ENCODE peak calls at places on chromosome 2, in four cellular contexts. W, O, L and Z are unnamed samples.

GRCh38 chr2:158969717-158970521 is 1.5 kb downstream of the TANC1 start:
- DNase-seq in W (no peak), O (no peak), L (peak; percentile 51), Z (no peak)

GRCh38 chr2:33267745-33268144 is 208.7 kb upstream of the RASGRP3 start:
- DNase-seq in W (no peak), O (no peak), L (no peak), Z (no peak)

GRCh38 chr2:11406492-11407381 is 59.2 kb downstream of the E2F6 start:
- DNase-seq in W (no peak), O (no peak), L (peak; percentile 40), Z (no peak)

GRCh38 chr2:100246163-100247145 is 75.8 kb downstream of the LONRF2 start:
- DNase-seq in W (no peak), O (peak; percentile 27), L (no peak), Z (no peak)

GRCh38 chr2:108459441-108459840 is 10.4 kb downstream of the GCC2 start:
- DNase-seq in W (no peak), O (no peak), L (no peak), Z (no peak)

GRCh38 chr2:240351088-240351741 is 84.2 kb upstream of the GPC1 start:
- DNase-seq in W (no peak), O (no peak), L (no peak), Z (no peak)

GRCh38 chr2:157443795-157444642 is at the start of gene CYTIP:
- DNase-seq in W (peak; percentile 91), O (no peak), L (peak; percentile 65), Z (no peak)

GRCh38 chr2:217160978-217161973 is 301.4 kb upstream of the TNP1 start:
- DNase-seq in W (no peak), O (no peak), L (no peak), Z (no peak)

GRCh38 chr2:174516495-174517378 is 29.9 kb upstream of the GPR155 start:
- DNase-seq in W (no peak), O (no peak), L (no peak), Z (no peak)

GRCh38 chr2:99554238-99554637 is 64.4 kb upstream of the REV1 start:
- DNase-seq in W (no peak), O (no peak), L (no peak), Z (no peak)

GRCh38 chr2:64327510-64328414 is 126.2 kb upstream of the LGALSL start:
- DNase-seq in W (peak; percentile 43), O (no peak), L (peak; percentile 33), Z (no peak)

GRCh38 chr2:237859533-237860272 is at the start of gene RAMP1:
- DNase-seq in W (no peak), O (no peak), L (no peak), Z (peak; percentile 10)

GRCh38 chr2:70280242-70280798 is 13.2 kb downstream of the SNRPG start:
- DNase-seq in W (no peak), O (no peak), L (no peak), Z (no peak)

GRCh38 chr2:190344275-190344827 is 962 bp downstream of the INPP1 start:
- DNase-seq in W (no peak), O (peak; percentile 75), L (peak; percentile 62), Z (no peak)

GRCh38 chr2:222813177-222813843 is 47.5 kb upstream of the ACSL3 start:
- DNase-seq in W (peak; percentile 79), O (no peak), L (no peak), Z (peak; percentile 37)

GRCh38 chr2:158712791-158713522 is 82.2 kb upstream of the DAPL1 start:
- DNase-seq in W (no peak), O (no peak), L (no peak), Z (no peak)

GRCh38 chr2:240199133-240199870 is 58.8 kb upstream of the OTOS start:
- DNase-seq in W (no peak), O (no peak), L (no peak), Z (no peak)

DNA sequence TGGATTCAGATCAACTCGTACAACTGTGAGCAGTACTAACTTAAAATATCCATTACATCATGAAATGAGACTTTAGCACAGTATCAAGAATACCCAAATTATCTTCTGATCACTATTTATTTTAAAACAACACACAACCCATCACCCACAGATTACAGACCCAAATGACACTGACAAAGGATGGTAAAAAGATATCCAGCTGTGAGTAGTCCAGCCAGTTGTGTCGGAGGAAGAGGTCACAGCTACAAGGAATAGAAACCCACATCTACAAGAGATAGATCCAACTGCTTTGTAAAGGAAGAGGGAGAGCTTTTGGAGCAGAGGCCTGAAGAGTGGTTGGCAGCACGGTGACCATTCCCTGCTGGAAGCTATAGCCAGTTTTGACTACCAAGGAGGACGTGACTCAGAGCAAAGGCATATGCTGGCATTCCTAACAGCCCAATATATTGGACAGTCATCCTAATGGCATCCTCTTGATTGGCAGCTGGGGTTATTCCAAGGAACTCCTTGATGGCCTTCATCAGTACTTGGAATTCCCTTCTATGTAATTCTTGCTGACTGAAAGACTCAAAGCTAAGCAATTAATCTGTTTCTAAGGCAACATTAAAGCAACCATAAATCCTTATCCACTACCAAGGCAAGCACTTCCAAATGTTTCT is 17.1 kb downstream of the SLC8A1 start:
- DNase-seq in W (no peak), O (no peak), L (no peak), Z (no peak)
- TF ChIP-seq POLR2AphosphoS5 in W (no peak), O (no peak), L (peak; percentile 56), Z (no peak)

DNA sequence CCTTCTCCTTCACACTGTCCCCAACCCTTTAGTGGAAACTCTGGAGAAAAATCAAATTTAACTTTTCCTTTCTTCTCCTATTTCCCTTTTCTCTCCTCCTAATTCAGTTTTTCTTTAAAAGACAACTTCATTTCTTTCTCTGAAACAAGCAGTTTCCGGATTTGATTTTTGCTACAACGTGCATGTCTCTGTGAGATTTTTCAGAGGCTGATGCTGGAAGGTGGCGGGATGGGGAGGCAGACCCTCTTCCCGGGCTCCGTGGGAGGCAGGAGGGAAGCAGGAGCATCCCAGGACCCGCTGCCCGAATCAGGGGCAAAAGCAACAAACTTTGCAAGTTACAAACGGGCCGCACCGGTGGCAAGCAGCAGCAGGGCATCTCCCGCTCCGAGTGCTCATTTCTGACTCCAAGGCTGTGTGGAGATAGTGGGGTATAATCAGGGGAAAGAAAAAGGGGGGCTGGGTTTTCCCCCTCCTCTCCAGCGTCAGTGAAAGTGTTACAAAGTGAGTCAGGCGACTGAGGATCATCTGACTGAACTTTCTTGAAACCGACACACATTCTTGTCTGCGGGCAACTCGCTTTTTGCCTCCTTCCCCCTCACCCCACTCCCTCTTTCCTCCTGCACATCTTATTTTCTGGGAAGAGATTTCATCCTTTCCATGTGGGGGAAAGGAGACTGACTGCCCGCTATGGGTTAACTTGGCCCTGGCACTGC is 6.4 kb downstream of the ZEB2 start:
- DNase-seq in W (no peak), O (no peak), L (no peak), Z (no peak)
- TF ChIP-seq POLR2AphosphoS5 in W (no peak), O (no peak), L (peak; percentile 5), Z (no peak)

DNA sequence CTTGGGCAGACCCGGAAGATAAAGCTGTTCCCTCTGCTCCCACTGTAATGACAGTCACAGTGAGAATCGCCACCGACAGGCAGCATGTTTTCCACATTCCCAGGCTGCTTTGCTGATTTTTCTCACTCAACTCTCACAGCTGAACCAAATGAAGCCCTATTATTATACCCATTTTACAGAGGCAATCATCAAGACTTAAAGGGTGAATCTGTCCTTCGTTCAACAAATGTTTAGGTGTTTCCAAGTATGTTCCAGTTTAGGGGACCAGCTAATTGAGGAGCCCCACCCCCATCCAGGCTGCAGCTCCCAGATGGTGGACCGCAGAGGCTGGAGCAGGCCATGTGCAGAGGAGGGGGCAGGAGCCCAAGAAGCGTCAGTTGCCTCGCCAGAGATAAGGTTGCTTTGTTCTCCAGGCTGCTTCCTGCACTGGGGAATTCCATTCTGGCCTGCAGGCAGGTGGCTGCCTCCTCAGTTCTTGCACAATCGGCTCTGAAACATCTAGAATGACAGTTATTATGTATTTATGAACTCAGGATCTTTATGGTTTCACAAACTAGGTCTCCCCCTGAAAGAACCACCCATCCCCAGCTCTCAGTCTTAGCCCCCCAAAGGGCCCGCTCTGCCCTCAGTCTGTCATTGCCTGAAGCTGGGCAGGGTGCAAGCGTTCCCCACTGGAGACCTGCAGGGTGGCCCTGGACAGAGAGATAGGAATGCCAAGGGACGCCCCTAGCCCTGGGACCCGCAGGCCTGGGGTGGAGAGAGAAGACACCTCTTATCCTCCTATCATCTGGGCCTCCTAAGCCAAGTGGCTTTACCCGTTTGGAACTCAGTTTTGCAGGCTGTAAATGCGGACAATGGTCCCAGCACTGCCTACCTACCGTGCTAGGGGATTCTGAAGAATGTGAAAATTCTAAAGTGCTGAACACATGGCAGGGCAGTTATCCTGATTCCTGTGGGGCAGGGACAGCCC is 49.1 kb upstream of the MYCN start:
- DNase-seq in W (no peak), O (peak; percentile 38), L (no peak), Z (no peak)
- TF ChIP-seq POLR2AphosphoS5 in W (no peak), O (no peak), L (no peak), Z (no peak)

GRCh38 chr2:69082430-69082997 is 69.5 kb downstream of the ANTXR1 start:
- DNase-seq in W (no peak), O (peak; percentile 92), L (peak; percentile 55), Z (no peak)
- TF ChIP-seq POLR2AphosphoS5 in W (no peak), O (no peak), L (no peak), Z (no peak)

GRCh38 chr2:136175868-136176267 is 57.9 kb upstream of the CXCR4 start:
- DNase-seq in W (no peak), O (no peak), L (no peak), Z (no peak)
- TF ChIP-seq POLR2AphosphoS5 in W (no peak), O (no peak), L (no peak), Z (no peak)

GRCh38 chr2:20553580-20553979 is 97.3 kb downstream of the HS1BP3 start:
- DNase-seq in W (no peak), O (peak; percentile 81), L (no peak), Z (no peak)
- TF ChIP-seq POLR2AphosphoS5 in W (no peak), O (no peak), L (no peak), Z (no peak)

DNA sequence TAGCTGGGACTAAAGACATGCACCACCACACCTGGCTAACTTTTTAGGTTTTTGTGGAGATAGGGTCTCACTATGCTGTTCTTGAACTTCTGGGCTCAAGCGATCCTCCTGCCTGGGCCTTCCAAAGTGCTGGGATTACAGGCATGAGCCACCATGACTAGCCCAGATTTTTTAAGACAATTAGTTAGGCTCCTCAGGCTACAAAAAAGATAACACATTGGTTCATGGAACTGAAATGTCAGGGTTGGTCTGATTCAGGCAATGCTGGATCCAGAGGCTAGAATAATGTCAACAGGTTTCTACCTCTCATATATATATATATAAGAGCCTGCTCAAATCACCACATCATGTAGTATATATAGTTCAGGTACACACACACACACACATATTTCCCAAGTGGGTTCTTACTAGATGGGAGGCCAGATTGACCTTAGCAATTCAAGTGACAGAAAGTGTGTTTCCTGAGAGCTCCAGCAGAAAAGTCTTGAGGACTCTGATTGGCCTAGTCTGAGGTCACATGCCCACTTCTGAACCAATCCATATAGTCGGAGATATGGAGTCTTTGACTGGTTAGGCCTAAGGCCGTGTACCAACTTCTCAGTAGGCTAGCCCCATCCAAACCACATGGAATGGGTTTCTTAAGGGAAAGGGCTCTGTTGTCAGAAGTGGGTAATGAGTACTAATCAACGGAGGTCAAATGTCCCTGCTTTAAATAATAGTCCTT is 72.6 kb upstream of the LAPTM4A start:
- DNase-seq in W (no peak), O (no peak), L (no peak), Z (no peak)
- TF ChIP-seq POLR2AphosphoS5 in W (no peak), O (no peak), L (no peak), Z (no peak)